ENCODE peak calls at places on chromosomes 4 and X, in five cellular contexts. One of them, this sample, is unnamed.

GRCh38 chr4:154004859-154005520 is 216.1 kb upstream of the SFRP2 start:
- DNase-seq in amniotic stem cell: peak
- DNase-seq in LoVo: no peak
- DNase-seq in central memory CD8-positive, alpha-beta T cell: no peak
- DNase-seq in 8988T: no peak
- DNase-seq in this sample: peak

GRCh38 chr4:40552536-40552935 is 77.1 kb downstream of the RBM47 start:
- DNase-seq in amniotic stem cell: no peak
- DNase-seq in LoVo: peak
- DNase-seq in central memory CD8-positive, alpha-beta T cell: no peak
- DNase-seq in 8988T: no peak
- DNase-seq in this sample: no peak

GRCh38 chr4:150302553-150302952 is 224.3 kb downstream of the DCLK2 start:
- DNase-seq in amniotic stem cell: peak
- DNase-seq in LoVo: no peak
- DNase-seq in central memory CD8-positive, alpha-beta T cell: no peak
- DNase-seq in 8988T: no peak
- DNase-seq in this sample: peak

GRCh38 chrX:107716045-107716684 is 59.4 kb downstream of the TSC22D3 start:
- DNase-seq in amniotic stem cell: no peak
- DNase-seq in LoVo: no peak
- DNase-seq in central memory CD8-positive, alpha-beta T cell: peak
- DNase-seq in 8988T: no peak
- DNase-seq in this sample: no peak

GRCh38 chr4:4395849-4396627 is 9.1 kb downstream of the NSG1 start:
- DNase-seq in amniotic stem cell: no peak
- DNase-seq in LoVo: no peak
- DNase-seq in central memory CD8-positive, alpha-beta T cell: no peak
- DNase-seq in 8988T: no peak
- DNase-seq in this sample: no peak

GRCh38 chr4:105624530-105624929 is 72.1 kb downstream of the ARHGEF38 start:
- DNase-seq in amniotic stem cell: no peak
- DNase-seq in LoVo: peak
- DNase-seq in central memory CD8-positive, alpha-beta T cell: no peak
- DNase-seq in 8988T: no peak
- DNase-seq in this sample: no peak

GRCh38 chr4:87848622-87849351 is 16.0 kb downstream of the MEPE start:
- DNase-seq in amniotic stem cell: peak
- DNase-seq in LoVo: peak
- DNase-seq in central memory CD8-positive, alpha-beta T cell: no peak
- DNase-seq in 8988T: no peak
- DNase-seq in this sample: no peak

GRCh38 chr4:8280876-8281440 is 11.4 kb downstream of the HTRA3 start:
- DNase-seq in amniotic stem cell: no peak
- DNase-seq in LoVo: no peak
- DNase-seq in central memory CD8-positive, alpha-beta T cell: no peak
- DNase-seq in 8988T: no peak
- DNase-seq in this sample: no peak

GRCh38 chr4:81919238-81919637 is 447.5 kb upstream of the RASGEF1B start:
- DNase-seq in amniotic stem cell: no peak
- DNase-seq in LoVo: no peak
- DNase-seq in central memory CD8-positive, alpha-beta T cell: no peak
- DNase-seq in 8988T: peak
- DNase-seq in this sample: no peak

GRCh38 chr4:106978046-106978774 is 57.9 kb downstream of the DKK2 start:
- DNase-seq in amniotic stem cell: no peak
- DNase-seq in LoVo: no peak
- DNase-seq in central memory CD8-positive, alpha-beta T cell: no peak
- DNase-seq in 8988T: no peak
- DNase-seq in this sample: no peak

GRCh38 chr4:61027939-61028338 is 172.2 kb upstream of the ADGRL3 start:
- DNase-seq in amniotic stem cell: no peak
- DNase-seq in LoVo: no peak
- DNase-seq in central memory CD8-positive, alpha-beta T cell: no peak
- DNase-seq in 8988T: no peak
- DNase-seq in this sample: no peak

GRCh38 chr4:1777822-1778641 is 15.1 kb upstream of the FGFR3 start:
- DNase-seq in amniotic stem cell: no peak
- DNase-seq in LoVo: peak
- DNase-seq in central memory CD8-positive, alpha-beta T cell: no peak
- DNase-seq in 8988T: no peak
- DNase-seq in this sample: no peak

GRCh38 chr4:142512161-142512560 is 333.9 kb downstream of the INPP4B start:
- DNase-seq in amniotic stem cell: no peak
- DNase-seq in LoVo: no peak
- DNase-seq in central memory CD8-positive, alpha-beta T cell: no peak
- DNase-seq in 8988T: no peak
- DNase-seq in this sample: no peak

This sample was measured in HS-5.